ENCODE peak calls at places on chromosomes 12 and 14, in four cellular contexts. One of them, this sample, is unnamed.

GRCh38 chr12:1911598-1912575 is 6.6 kb downstream of the CACNA2D4 start:
- DNase-seq in LoVo: no peak
- DNase-seq in endothelial cell: no peak
- DNase-seq in memory B cell: no peak
- DNase-seq in this sample: peak

GRCh38 chr12:57173089-57173488 is 25.7 kb upstream of the LRP1-AS start:
- DNase-seq in memory B cell: no peak
- DNase-seq in endothelial cell: peak
- DNase-seq in LoVo: no peak
- DNase-seq in this sample: no peak

GRCh38 chr14:33805593-33805992 is 145.3 kb downstream of the EGLN3 start:
- DNase-seq in memory B cell: no peak
- DNase-seq in endothelial cell: no peak
- DNase-seq in LoVo: no peak
- DNase-seq in this sample: no peak

GRCh38 chr12:120737557-120738251 is 12.1 kb downstream of the ACADS start:
- DNase-seq in endothelial cell: peak
- DNase-seq in memory B cell: no peak
- DNase-seq in LoVo: no peak
- DNase-seq in this sample: peak

GRCh38 chr12:12387521-12387920 is 30.6 kb downstream of the BORCS5 start:
- DNase-seq in memory B cell: no peak
- DNase-seq in LoVo: no peak
- DNase-seq in endothelial cell: no peak
- DNase-seq in this sample: no peak

GRCh38 chr14:28760431-28760996 is 6.1 kb upstream of the FOXG1 start:
- DNase-seq in memory B cell: no peak
- DNase-seq in LoVo: no peak
- DNase-seq in endothelial cell: no peak
- DNase-seq in this sample: no peak

GRCh38 chr12:57504033-57504432 is 16.2 kb downstream of the MARS1 start:
- DNase-seq in memory B cell: no peak
- DNase-seq in LoVo: no peak
- DNase-seq in endothelial cell: no peak
- DNase-seq in this sample: peak

GRCh38 chr14:93685121-93685520 is 103.2 kb downstream of the PRIMA1 start:
- DNase-seq in memory B cell: no peak
- DNase-seq in LoVo: no peak
- DNase-seq in endothelial cell: no peak
- DNase-seq in this sample: no peak

GRCh38 chr14:50856660-50857059 is 15.2 kb upstream of the ABHD12B start:
- DNase-seq in memory B cell: no peak
- DNase-seq in LoVo: no peak
- DNase-seq in endothelial cell: no peak
- DNase-seq in this sample: no peak

GRCh38 chr14:44798386-44799242 is 163.1 kb downstream of the KLHL28 start:
- DNase-seq in memory B cell: no peak
- DNase-seq in LoVo: no peak
- DNase-seq in endothelial cell: no peak
- DNase-seq in this sample: no peak

GRCh38 chr12:31832740-31833540 is 104.1 kb upstream of the AMN1 start:
- DNase-seq in LoVo: no peak
- DNase-seq in memory B cell: peak
- DNase-seq in endothelial cell: no peak
- DNase-seq in this sample: no peak

GRCh38 chr12:66144796-66145754 is 14.5 kb upstream of the LLPH start:
- DNase-seq in LoVo: peak
- DNase-seq in memory B cell: no peak
- DNase-seq in endothelial cell: peak
- DNase-seq in this sample: no peak